ENCODE peak calls at places on chromosomes 5 and 9, in eight cellular contexts. P, Q, X, L, F, U, V and O are unnamed samples.

GRCh38 chr5:108212775-108213346 is 169.0 kb downstream of the FBXL17 start:
- DNase-seq in P (no peak), Q (no peak), X (no peak), L (peak), F (no peak), U (no peak), V (no peak), O (no peak)

GRCh38 chr5:36373527-36374086 is 71.9 kb upstream of the RANBP3L start:
- DNase-seq in P (no peak), Q (no peak), X (peak), L (peak), F (no peak), U (no peak), V (no peak), O (peak)

GRCh38 chr5:158869092-158869491 is 230.6 kb downstream of the EBF1 start:
- DNase-seq in P (no peak), Q (no peak), X (no peak), L (no peak), F (no peak), U (no peak), V (no peak), O (no peak)

GRCh38 chr5:150624334-150625163 is 15.9 kb upstream of the SYNPO start:
- DNase-seq in P (peak), Q (no peak), X (peak), L (peak), F (no peak), U (no peak), V (no peak), O (no peak)

GRCh38 chr9:84773023-84773422 is 103.5 kb downstream of the NTRK2 start:
- DNase-seq in P (no peak), Q (no peak), X (no peak), L (peak), F (no peak), U (no peak), V (no peak), O (no peak)

GRCh38 chr9:69582018-69582417 is 90.2 kb downstream of the APBA1 start:
- DNase-seq in P (no peak), Q (no peak), X (no peak), L (peak), F (no peak), U (no peak), V (no peak), O (no peak)

GRCh38 chr5:119343042-119343441 is 12.8 kb upstream of the TNFAIP8 start:
- DNase-seq in P (no peak), Q (no peak), X (no peak), L (no peak), F (no peak), U (no peak), V (no peak), O (no peak)

GRCh38 chr9:93948456-93949072 is 6.6 kb downstream of the BARX1 start:
- DNase-seq in P (no peak), Q (no peak), X (no peak), L (no peak), F (no peak), U (no peak), V (no peak), O (no peak)

GRCh38 chr9:100011062-100011681 is 87.6 kb downstream of the ERP44 start:
- DNase-seq in P (peak), Q (no peak), X (peak), L (peak), F (no peak), U (peak), V (no peak), O (peak)